ENCODE peak calls at places on chromosomes 7 and 10, in five cellular contexts. F, Y, O, C and R are unnamed samples.

GRCh38 chr7:33422825-33423645 is 293.7 kb downstream of the BBS9 start:
- DNase-seq in F (no peak), Y (no peak), O (no peak), C (no peak), R (no peak)

GRCh38 chr10:36779238-36779846 is 346.1 kb upstream of the ANKRD30A start:
- DNase-seq in F (peak; percentile 29), Y (peak; percentile 88), O (peak; percentile 30), C (peak; percentile 24), R (peak; percentile 33)

GRCh38 chr7:106485919-106486318 is 175.0 kb downstream of the CCDC71L start:
- DNase-seq in F (no peak), Y (no peak), O (no peak), C (no peak), R (no peak)

GRCh38 chr7:91127974-91128373 is 136.3 kb upstream of the FZD1 start:
- DNase-seq in F (no peak), Y (no peak), O (no peak), C (no peak), R (no peak)

GRCh38 chr7:116327135-116327534 is 116.8 kb downstream of the TES start:
- DNase-seq in F (no peak), Y (no peak), O (no peak), C (no peak), R (no peak)

GRCh38 chr10:69481280-69481679 is 30.0 kb downstream of the TSPAN15 start:
- DNase-seq in F (no peak), Y (no peak), O (no peak), C (no peak), R (no peak)

GRCh38 chr10:124708246-124708779 is 35.9 kb downstream of the FAM53B start:
- DNase-seq in F (no peak), Y (no peak), O (peak; percentile 59), C (no peak), R (no peak)

GRCh38 chr10:119620241-119620753 is 23.5 kb upstream of the TIAL1 start:
- DNase-seq in F (no peak), Y (peak; percentile 34), O (no peak), C (no peak), R (no peak)

GRCh38 chr7:79512269-79512668 is 58.8 kb upstream of the MAGI2 start:
- DNase-seq in F (no peak), Y (peak; percentile 32), O (no peak), C (no peak), R (no peak)

GRCh38 chr7:6385909-6386560 is 61.7 kb downstream of the DAGLB start:
- DNase-seq in F (no peak), Y (no peak), O (no peak), C (no peak), R (no peak)

GRCh38 chr10:103542764-103543616 is 49.5 kb downstream of the NEURL1 start:
- DNase-seq in F (peak; percentile 16), Y (peak; percentile 53), O (peak; percentile 14), C (peak; percentile 45), R (peak; percentile 42)

GRCh38 chr7:151780626-151781025 is 96.3 kb downstream of the PRKAG2 start:
- DNase-seq in F (no peak), Y (no peak), O (no peak), C (no peak), R (no peak)

GRCh38 chr7:141301544-141301943 is 227.7 kb downstream of the TMEM178B start:
- DNase-seq in F (no peak), Y (no peak), O (no peak), C (no peak), R (no peak)

GRCh38 chr7:133547981-133548380 is 295.1 kb downstream of the EXOC4 start:
- DNase-seq in F (no peak), Y (no peak), O (no peak), C (no peak), R (no peak)

GRCh38 chr7:52586704-52587103 is 448.7 kb upstream of the POM121L12 start:
- DNase-seq in F (no peak), Y (no peak), O (no peak), C (no peak), R (no peak)

GRCh38 chr7:2287742-2288141 is 26.5 kb downstream of the SNX8 start:
- DNase-seq in F (no peak), Y (no peak), O (no peak), C (no peak), R (no peak)

GRCh38 chr7:3236268-3236667 is 64.8 kb upstream of the SDK1 start:
- DNase-seq in F (no peak), Y (no peak), O (no peak), C (no peak), R (no peak)

GRCh38 chr7:21367081-21367480 is 60.8 kb upstream of the SP4 start:
- DNase-seq in F (no peak), Y (no peak), O (no peak), C (no peak), R (no peak)

GRCh38 chr7:137592232-137592896 is 248.8 kb upstream of the PTN start:
- DNase-seq in F (peak; percentile 71), Y (peak; percentile 87), O (peak; percentile 46), C (peak; percentile 57), R (peak; percentile 68)

GRCh38 chr10:10222288-10222945 is 795.3 kb upstream of the CELF2 start:
- DNase-seq in F (no peak), Y (peak; percentile 81), O (no peak), C (no peak), R (no peak)

GRCh38 chr7:25714013-25714412 is 438.0 kb upstream of the NFE2L3 start:
- DNase-seq in F (no peak), Y (no peak), O (no peak), C (no peak), R (no peak)

GRCh38 chr7:24979470-24979862 is 512 bp downstream of the OSBPL3 start:
- DNase-seq in F (peak; percentile 51), Y (peak; percentile 78), O (peak; percentile 47), C (peak; percentile 83), R (peak; percentile 69)

GRCh38 chr10:112985701-112986510 is 35.9 kb downstream of the TCF7L2 start:
- DNase-seq in F (no peak), Y (peak; percentile 56), O (no peak), C (no peak), R (no peak)

GRCh38 chr10:99654791-99655190 is 4.5 kb upstream of the ENTPD7 start:
- DNase-seq in F (no peak), Y (no peak), O (no peak), C (no peak), R (no peak)

GRCh38 chr7:132019718-132020117 is 463.3 kb upstream of the PODXL start:
- DNase-seq in F (no peak), Y (no peak), O (no peak), C (no peak), R (no peak)

GRCh38 chr7:34497153-34497777 is 160.8 kb upstream of the NPSR1 start:
- DNase-seq in F (peak; percentile 6), Y (peak; percentile 2), O (no peak), C (peak; percentile 29), R (peak; percentile 15)
- TF ChIP-seq CTCF in F (peak; percentile 58), Y (peak; percentile 38), O (no peak), C (peak; percentile 64), R (peak; percentile 35)

GRCh38 chr10:14200645-14201534 is 129.8 kb downstream of the FRMD4A start:
- DNase-seq in F (peak; percentile 41), Y (peak; percentile 23), O (no peak), C (peak; percentile 80), R (peak; percentile 53)
- TF ChIP-seq CTCF in F (peak; percentile 54), Y (peak; percentile 40), O (peak; percentile 33), C (peak; percentile 81), R (peak; percentile 51)

DNA sequence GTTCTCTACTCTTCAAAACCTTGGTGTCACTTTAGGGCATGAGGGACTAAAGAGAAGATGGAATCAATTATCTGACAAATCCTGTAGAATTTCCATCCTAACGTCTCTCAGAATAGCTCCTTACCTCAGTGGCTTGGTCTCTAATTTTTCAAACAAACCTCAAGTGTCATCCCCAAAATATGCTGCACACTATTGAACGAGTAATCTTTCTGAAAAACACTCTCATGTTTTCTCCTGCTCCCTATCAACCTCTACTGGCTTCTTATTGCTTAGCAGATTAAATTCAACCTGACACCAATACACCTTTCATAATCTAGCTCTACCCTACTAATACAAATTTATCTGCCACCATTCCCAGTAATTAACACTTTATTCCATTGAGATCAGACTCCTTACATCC is 8.5 kb downstream of the CNOT4 start:
- DNase-seq in F (no peak), Y (peak; percentile 40), O (no peak), C (no peak), R (no peak)
- TF ChIP-seq CTCF in F (no peak), Y (no peak), O (no peak), C (no peak), R (no peak)

GRCh38 chr10:3117486-3117885 is 50.1 kb downstream of the PFKP start:
- DNase-seq in F (no peak), Y (no peak), O (no peak), C (no peak), R (no peak)

GRCh38 chr10:3122034-3122433 is 50.5 kb downstream of the PITRM1 start:
- DNase-seq in F (no peak), Y (no peak), O (no peak), C (no peak), R (no peak)

GRCh38 chr10:3122486-3123205 is 49.9 kb downstream of the PITRM1 start:
- DNase-seq in F (no peak), Y (peak; percentile 34), O (no peak), C (no peak), R (no peak)

GRCh38 chr10:3118621-3119020 is 51.3 kb downstream of the PFKP start:
- DNase-seq in F (no peak), Y (no peak), O (no peak), C (no peak), R (no peak)

DNA sequence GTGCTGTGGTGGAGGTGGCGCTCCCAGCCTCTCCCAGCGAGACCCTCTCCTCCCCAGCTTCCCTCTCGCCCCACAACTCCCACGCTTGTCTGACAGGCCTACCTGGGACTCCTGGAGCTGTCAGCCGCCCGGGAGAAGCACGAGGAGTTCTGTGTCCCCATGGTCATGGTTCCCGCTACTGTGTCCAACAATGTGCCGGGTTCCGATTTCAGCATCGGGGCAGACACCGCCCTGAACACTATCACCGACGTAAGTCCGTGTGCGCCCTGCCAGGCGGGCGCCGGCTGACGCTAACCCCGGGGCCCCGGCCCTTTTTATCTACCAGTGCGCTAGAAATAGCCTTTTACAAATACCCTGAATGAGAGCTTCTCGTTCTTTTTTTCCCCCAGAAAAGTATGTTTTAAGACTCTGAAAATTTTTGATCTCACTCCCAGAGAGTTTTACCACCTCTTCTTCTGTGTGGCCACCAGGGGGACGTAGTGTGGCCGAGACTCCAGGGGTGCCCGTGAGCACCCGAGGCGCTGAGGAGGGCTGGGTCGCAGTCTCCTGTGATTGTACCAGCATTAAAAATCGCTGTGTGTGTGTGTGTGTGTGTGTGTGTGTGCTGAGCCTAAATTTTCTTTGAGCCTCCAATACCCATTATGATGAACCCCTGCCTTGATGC is 52.6 kb downstream of the PFKP start:
- DNase-seq in F (peak; percentile 12), Y (peak; percentile 46), O (no peak), C (peak; percentile 34), R (no peak)
- TF ChIP-seq CTCF in F (peak; percentile 61), Y (peak; percentile 61), O (peak; percentile 14), C (peak; percentile 30), R (peak; percentile 42)